ENCODE peak calls at places on chromosome 18, in eight cellular contexts. X, N, Q, G, V, T, J and D are unnamed samples.

GRCh38 chr18:22337311-22337710 is 80.4 kb downstream of the CTAGE1 start:
- DNase-seq in T (no peak), G (no peak), J (no peak), V (no peak), X (no peak), N (no peak), Q (no peak), D (no peak)

GRCh38 chr18:48951448-48952286 is 902 bp upstream of the SMAD7 start:
- DNase-seq in T (peak; percentile 91), Q (peak; percentile 85), V (peak; percentile 78), G (no peak), N (peak; percentile 70), J (peak; percentile 40), X (peak; percentile 88), D (peak; percentile 82)

GRCh38 chr18:23812566-23813440 is 123.5 kb downstream of the LAMA3 start:
- DNase-seq in G (no peak), T (no peak), N (peak; percentile 32), J (no peak), V (peak; percentile 21), X (no peak), Q (peak; percentile 21), D (no peak)

GRCh38 chr18:13993730-13994129 is 78.4 kb upstream of the MC2R start:
- DNase-seq in J (no peak), N (no peak), Q (no peak), T (no peak), G (peak; percentile 2), X (no peak), V (no peak), D (no peak)

GRCh38 chr18:36188912-36189311 is 1.6 kb downstream of the MOCOS start:
- DNase-seq in X (no peak), J (no peak), G (no peak), N (no peak), Q (no peak), T (no peak), V (no peak), D (no peak)

GRCh38 chr18:35132284-35132910 is 91.2 kb downstream of the MAPRE2 start:
- DNase-seq in T (no peak), G (no peak), Q (no peak), N (no peak), X (no peak), V (no peak), J (no peak), D (no peak)

GRCh38 chr18:13801260-13801601 is 22.7 kb upstream of the MC5R start:
- DNase-seq in G (no peak), V (no peak), X (no peak), N (no peak), J (no peak), T (no peak), Q (no peak), D (no peak)

GRCh38 chr18:28684746-28685145 is 507.8 kb upstream of the CDH2 start:
- DNase-seq in N (no peak), G (no peak), V (no peak), Q (no peak), T (peak; percentile 22), X (no peak), J (no peak), D (no peak)

GRCh38 chr18:37553633-37554398 is 11.8 kb downstream of the CELF4 start:
- DNase-seq in G (no peak), X (no peak), Q (no peak), V (no peak), T (no peak), N (no peak), J (no peak), D (no peak)

GRCh38 chr18:7069191-7069590 is 48.4 kb downstream of the LAMA1 start:
- DNase-seq in G (no peak), T (no peak), Q (no peak), X (no peak), J (no peak), V (no peak), N (no peak), D (no peak)

GRCh38 chr18:36724591-36725001 is 104.2 kb downstream of the TPGS2 start:
- DNase-seq in Q (no peak), X (peak; percentile 66), J (no peak), N (no peak), G (no peak), T (no peak), V (no peak), D (no peak)

GRCh38 chr18:42640160-42640559 is 475.3 kb downstream of the RIT2 start:
- DNase-seq in N (no peak), G (no peak), Q (no peak), V (no peak), X (no peak), J (no peak), T (no peak), D (no peak)

GRCh38 chr18:35347991-35348390 is 3.8 kb upstream of the ZNF24 start:
- DNase-seq in G (no peak), T (no peak), J (no peak), X (no peak), Q (no peak), V (no peak), N (no peak), D (no peak)

GRCh38 chr18:51150430-51150746 is 47.1 kb downstream of the MEX3C start:
- DNase-seq in G (no peak), N (no peak), Q (no peak), T (no peak), V (no peak), J (no peak), X (no peak), D (no peak)

GRCh38 chr18:46950064-46950656 is 32.8 kb downstream of the KATNAL2 start:
- DNase-seq in J (no peak), Q (peak; percentile 24), V (no peak), X (no peak), N (peak; percentile 2), T (no peak), G (no peak), D (peak; percentile 30)

GRCh38 chr18:45566025-45566740 is 49.1 kb upstream of the SLC14A2 start:
- DNase-seq in N (no peak), G (no peak), J (no peak), T (peak; percentile 55), X (no peak), Q (no peak), V (no peak), D (no peak)

GRCh38 chr18:23181547-23181946 is 46.3 kb downstream of the CABLES1 start:
- DNase-seq in X (no peak), V (no peak), T (no peak), Q (peak; percentile 44), J (no peak), G (no peak), N (no peak), D (no peak)

GRCh38 chr18:35580748-35581534 is 599 bp upstream of the GALNT1 start:
- DNase-seq in J (peak; percentile 24), X (peak; percentile 77), G (no peak), T (peak; percentile 65), V (peak; percentile 4), N (peak; percentile 18), Q (peak; percentile 58), D (peak; percentile 23)

GRCh38 chr18:56233595-56233994 is 404.8 kb downstream of the TXNL1 start:
- DNase-seq in J (no peak), X (no peak), T (peak; percentile 57), V (no peak), Q (no peak), G (no peak), N (no peak), D (no peak)

GRCh38 chr18:39648616-39649015 is 2083.0 kb upstream of the CELF4 start:
- DNase-seq in T (no peak), J (no peak), X (no peak), Q (no peak), G (no peak), V (no peak), N (no peak), D (no peak)

GRCh38 chr18:9631814-9632496 is 17.6 kb upstream of the PPP4R1 start:
- DNase-seq in J (no peak), T (no peak), N (no peak), V (no peak), G (no peak), X (no peak), Q (no peak), D (no peak)

GRCh38 chr18:79988925-79989361 is 580 bp upstream of the TXNL4A start:
- DNase-seq in J (no peak), Q (no peak), N (no peak), V (no peak), T (peak; percentile 38), G (no peak), X (peak; percentile 69), D (no peak)

GRCh38 chr18:63084220-63084619 is 235.3 kb downstream of the BCL2 start:
- DNase-seq in G (no peak), V (no peak), N (no peak), X (no peak), J (no peak), Q (no peak), T (no peak), D (no peak)